ENCODE peak calls at places on chromosomes 11 and 22, in four cellular contexts. G is stimulated activated CD4-positive, alpha-beta T cell treated with anti-CD3 and anti-CD28 coated beads, Interleukin-12 subunit alpha, Interleukin-12 subunit beta, amount 100 ng/mL, for 4 hours; F is caudate nucleus; Z is right lobe of liver. Q is an unnamed sample.
A peak's percentile ranks its signal among the peaks of the same experiment; 100 is the strongest.

GRCh38 chr11:127843483-127844396 is 743.6 kb downstream of the ETS1 start:
- DNase-seq in G (peak; percentile 64), F (peak; percentile 70), Z (peak; percentile 78), Q (peak; percentile 16)

GRCh38 chr22:38756631-38757463 is 1.0 kb upstream of the SUN2 start:
- DNase-seq in G (no peak), F (no peak), Z (no peak), Q (no peak)

GRCh38 chr22:46596032-46596441 is 24.1 kb upstream of the GRAMD4 start:
- DNase-seq in G (no peak), F (no peak), Z (no peak), Q (no peak)

GRCh38 chr11:45665206-45665932 is at the start of gene CHST1:
- DNase-seq in G (peak; percentile 20), F (peak; percentile 78), Z (peak; percentile 67), Q (no peak)

GRCh38 chr11:102849319-102849718 is 5.9 kb upstream of the MMP3 start:
- DNase-seq in G (no peak), F (no peak), Z (no peak), Q (no peak)

GRCh38 chr11:36160115-36160514 is 129.1 kb downstream of the COMMD9 start:
- DNase-seq in G (no peak), F (no peak), Z (no peak), Q (no peak)

GRCh38 chr11:102413497-102413896 is 39.1 kb downstream of the TMEM123 start:
- DNase-seq in G (no peak), F (no peak), Z (no peak), Q (no peak)

GRCh38 chr11:116287866-116288265 is 484.9 kb downstream of the BUD13 start:
- DNase-seq in G (no peak), F (no peak), Z (no peak), Q (no peak)

GRCh38 chr11:45188127-45188526 is 41.7 kb downstream of the PRDM11 start:
- DNase-seq in G (no peak), F (no peak), Z (no peak), Q (no peak)

GRCh38 chr22:42648368-42649260 is 578 bp downstream of the CYB5R3 start:
- DNase-seq in G (no peak), F (peak; percentile 58), Z (peak; percentile 90), Q (no peak)

GRCh38 chr11:95671768-95672167 is 117.8 kb downstream of the FAM76B start:
- DNase-seq in G (no peak), F (no peak), Z (no peak), Q (no peak)

Q was measured in GM12891.